ENCODE peak calls at places on chromosomes 1 and 21, in six cellular contexts. One of them, this sample, is unnamed.

GRCh38 chr1:46180082-46180616 is 3.9 kb upstream of the P3R3URF start:
- DNase-seq in left lung: peak
- DNase-seq in thoracic aorta: no peak
- DNase-seq in brain microvascular endothelial cell: no peak
- DNase-seq in fibroblast of pulmonary artery: no peak
- DNase-seq in psoas muscle: no peak
- DNase-seq in this sample: no peak

GRCh38 chr1:107009286-107009685 is 47.2 kb upstream of the PRMT6 start:
- DNase-seq in left lung: no peak
- DNase-seq in thoracic aorta: no peak
- DNase-seq in brain microvascular endothelial cell: no peak
- DNase-seq in fibroblast of pulmonary artery: no peak
- DNase-seq in psoas muscle: no peak
- DNase-seq in this sample: no peak

GRCh38 chr1:101284021-101284420 is 47.2 kb downstream of the S1PR1 start:
- DNase-seq in left lung: no peak
- DNase-seq in thoracic aorta: no peak
- DNase-seq in brain microvascular endothelial cell: no peak
- DNase-seq in fibroblast of pulmonary artery: no peak
- DNase-seq in psoas muscle: no peak
- DNase-seq in this sample: peak

GRCh38 chr1:117970251-117970650 is 40.7 kb downstream of the WDR3 start:
- DNase-seq in left lung: no peak
- DNase-seq in thoracic aorta: no peak
- DNase-seq in brain microvascular endothelial cell: no peak
- DNase-seq in fibroblast of pulmonary artery: no peak
- DNase-seq in psoas muscle: no peak
- DNase-seq in this sample: no peak

GRCh38 chr1:217907504-217907903 is 276.4 kb downstream of the SPATA17 start:
- DNase-seq in left lung: no peak
- DNase-seq in thoracic aorta: no peak
- DNase-seq in brain microvascular endothelial cell: no peak
- DNase-seq in fibroblast of pulmonary artery: peak
- DNase-seq in psoas muscle: no peak
- DNase-seq in this sample: no peak

GRCh38 chr21:46109251-46110221 is 11.6 kb downstream of the COL6A2 start:
- DNase-seq in left lung: peak
- DNase-seq in thoracic aorta: peak
- DNase-seq in brain microvascular endothelial cell: no peak
- DNase-seq in fibroblast of pulmonary artery: no peak
- DNase-seq in psoas muscle: no peak
- DNase-seq in this sample: peak

GRCh38 chr1:100344774-100345173 is 7.5 kb upstream of the CDC14A start:
- DNase-seq in left lung: no peak
- DNase-seq in thoracic aorta: no peak
- DNase-seq in brain microvascular endothelial cell: no peak
- DNase-seq in fibroblast of pulmonary artery: no peak
- DNase-seq in psoas muscle: no peak
- DNase-seq in this sample: no peak

GRCh38 chr21:38126677-38127271 is 130.0 kb upstream of the KCNJ15 start:
- DNase-seq in left lung: peak
- DNase-seq in thoracic aorta: no peak
- DNase-seq in brain microvascular endothelial cell: peak
- DNase-seq in fibroblast of pulmonary artery: peak
- DNase-seq in psoas muscle: peak
- DNase-seq in this sample: no peak

GRCh38 chr1:243850013-243850367 is at the start of gene AKT3:
- DNase-seq in left lung: no peak
- DNase-seq in thoracic aorta: peak
- DNase-seq in brain microvascular endothelial cell: no peak
- DNase-seq in fibroblast of pulmonary artery: no peak
- DNase-seq in psoas muscle: no peak
- DNase-seq in this sample: no peak

GRCh38 chr1:24112381-24113169 is 640 bp upstream of the MYOM3 start:
- DNase-seq in left lung: peak
- DNase-seq in thoracic aorta: peak
- DNase-seq in brain microvascular endothelial cell: peak
- DNase-seq in fibroblast of pulmonary artery: peak
- DNase-seq in psoas muscle: peak
- DNase-seq in this sample: peak

GRCh38 chr1:199687321-199687720 is 340.2 kb upstream of the NR5A2 start:
- DNase-seq in left lung: no peak
- DNase-seq in thoracic aorta: no peak
- DNase-seq in brain microvascular endothelial cell: peak
- DNase-seq in fibroblast of pulmonary artery: peak
- DNase-seq in psoas muscle: no peak
- DNase-seq in this sample: no peak

GRCh38 chr1:93615201-93616150 is 66.2 kb downstream of the BCAR3 start:
- DNase-seq in left lung: no peak
- DNase-seq in thoracic aorta: no peak
- DNase-seq in brain microvascular endothelial cell: peak
- DNase-seq in fibroblast of pulmonary artery: peak
- DNase-seq in psoas muscle: no peak
- DNase-seq in this sample: peak

GRCh38 chr1:29498126-29499100 is 262.1 kb downstream of the PTPRU start:
- DNase-seq in left lung: no peak
- DNase-seq in thoracic aorta: no peak
- DNase-seq in brain microvascular endothelial cell: no peak
- DNase-seq in fibroblast of pulmonary artery: no peak
- DNase-seq in psoas muscle: no peak
- DNase-seq in this sample: peak

GRCh38 chr1:226586650-226587443 is 38.3 kb downstream of the STUM start:
- DNase-seq in left lung: no peak
- DNase-seq in thoracic aorta: no peak
- DNase-seq in brain microvascular endothelial cell: no peak
- DNase-seq in fibroblast of pulmonary artery: no peak
- DNase-seq in psoas muscle: no peak
- DNase-seq in this sample: no peak

GRCh38 chr21:45471229-45472052 is 66.5 kb downstream of the COL18A1 start:
- DNase-seq in left lung: no peak
- DNase-seq in thoracic aorta: no peak
- DNase-seq in brain microvascular endothelial cell: peak
- DNase-seq in fibroblast of pulmonary artery: peak
- DNase-seq in psoas muscle: peak
- DNase-seq in this sample: no peak

GRCh38 chr1:10253149-10253548 is 42.8 kb downstream of the KIF1B start:
- DNase-seq in left lung: no peak
- DNase-seq in thoracic aorta: no peak
- DNase-seq in brain microvascular endothelial cell: no peak
- DNase-seq in fibroblast of pulmonary artery: no peak
- DNase-seq in psoas muscle: no peak
- DNase-seq in this sample: no peak

GRCh38 chr1:216119600-216119999 is 303.6 kb downstream of the USH2A start:
- DNase-seq in left lung: no peak
- DNase-seq in thoracic aorta: no peak
- DNase-seq in brain microvascular endothelial cell: peak
- DNase-seq in fibroblast of pulmonary artery: peak
- DNase-seq in psoas muscle: no peak
- DNase-seq in this sample: no peak

GRCh38 chr1:8345621-8346415 is 27.9 kb downstream of the SLC45A1 start:
- DNase-seq in left lung: no peak
- DNase-seq in thoracic aorta: no peak
- DNase-seq in brain microvascular endothelial cell: no peak
- DNase-seq in fibroblast of pulmonary artery: no peak
- DNase-seq in psoas muscle: no peak
- DNase-seq in this sample: no peak

GRCh38 chr1:212138441-212138840 is 102.9 kb downstream of the DTL start:
- DNase-seq in left lung: no peak
- DNase-seq in thoracic aorta: no peak
- DNase-seq in brain microvascular endothelial cell: no peak
- DNase-seq in fibroblast of pulmonary artery: no peak
- DNase-seq in psoas muscle: no peak
- DNase-seq in this sample: no peak
- TF ChIP-seq CTCF in left lung: no peak
- TF ChIP-seq CTCF in thoracic aorta: no peak
- TF ChIP-seq CTCF in brain microvascular endothelial cell: no peak
- TF ChIP-seq CTCF in fibroblast of pulmonary artery: no peak
- TF ChIP-seq CTCF in psoas muscle: no peak
- TF ChIP-seq CTCF in this sample: no peak

DNA sequence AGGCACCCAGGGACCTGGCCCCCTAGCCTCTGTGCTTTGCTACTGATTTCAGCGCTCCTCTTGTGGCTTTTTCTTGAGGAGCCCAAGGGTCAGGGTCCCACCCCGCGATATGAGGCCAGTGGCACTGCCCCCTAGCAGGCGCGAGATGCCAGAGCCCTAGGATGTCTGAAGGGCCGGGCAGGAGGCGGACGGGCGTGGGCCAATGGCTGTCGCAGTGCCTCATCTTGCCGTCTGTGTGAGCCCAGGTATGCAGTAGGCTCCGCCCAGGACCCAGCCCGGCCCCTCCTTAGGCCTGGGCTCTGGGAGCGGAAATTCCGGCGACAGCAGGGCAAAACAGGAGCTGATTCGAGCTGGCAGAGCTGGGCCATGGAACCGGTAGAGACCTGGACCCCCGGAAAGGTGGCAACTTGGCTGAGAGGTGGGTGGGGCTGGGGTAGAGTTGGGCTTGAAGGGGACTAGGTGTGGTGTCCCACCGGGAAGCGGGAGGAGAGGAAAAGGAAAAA is at the start of gene CNKSR1:
- DNase-seq in left lung: peak
- DNase-seq in thoracic aorta: no peak
- DNase-seq in brain microvascular endothelial cell: no peak
- DNase-seq in fibroblast of pulmonary artery: no peak
- DNase-seq in psoas muscle: no peak
- DNase-seq in this sample: no peak
- TF ChIP-seq CTCF in left lung: no peak
- TF ChIP-seq CTCF in thoracic aorta: no peak
- TF ChIP-seq CTCF in brain microvascular endothelial cell: no peak
- TF ChIP-seq CTCF in fibroblast of pulmonary artery: no peak
- TF ChIP-seq CTCF in psoas muscle: no peak
- TF ChIP-seq CTCF in this sample: no peak

GRCh38 chr1:185719021-185719420 is 15.2 kb upstream of the HMCN1 start:
- DNase-seq in left lung: peak
- DNase-seq in thoracic aorta: no peak
- DNase-seq in brain microvascular endothelial cell: peak
- DNase-seq in fibroblast of pulmonary artery: peak
- DNase-seq in psoas muscle: peak
- DNase-seq in this sample: no peak

GRCh38 chr1:185721553-185721952 is 12.6 kb upstream of the HMCN1 start:
- DNase-seq in left lung: no peak
- DNase-seq in thoracic aorta: no peak
- DNase-seq in brain microvascular endothelial cell: no peak
- DNase-seq in fibroblast of pulmonary artery: no peak
- DNase-seq in psoas muscle: no peak
- DNase-seq in this sample: no peak

GRCh38 chr1:185716095-185716494 is 18.1 kb upstream of the HMCN1 start:
- DNase-seq in left lung: no peak
- DNase-seq in thoracic aorta: no peak
- DNase-seq in brain microvascular endothelial cell: no peak
- DNase-seq in fibroblast of pulmonary artery: no peak
- DNase-seq in psoas muscle: no peak
- DNase-seq in this sample: no peak

DNA sequence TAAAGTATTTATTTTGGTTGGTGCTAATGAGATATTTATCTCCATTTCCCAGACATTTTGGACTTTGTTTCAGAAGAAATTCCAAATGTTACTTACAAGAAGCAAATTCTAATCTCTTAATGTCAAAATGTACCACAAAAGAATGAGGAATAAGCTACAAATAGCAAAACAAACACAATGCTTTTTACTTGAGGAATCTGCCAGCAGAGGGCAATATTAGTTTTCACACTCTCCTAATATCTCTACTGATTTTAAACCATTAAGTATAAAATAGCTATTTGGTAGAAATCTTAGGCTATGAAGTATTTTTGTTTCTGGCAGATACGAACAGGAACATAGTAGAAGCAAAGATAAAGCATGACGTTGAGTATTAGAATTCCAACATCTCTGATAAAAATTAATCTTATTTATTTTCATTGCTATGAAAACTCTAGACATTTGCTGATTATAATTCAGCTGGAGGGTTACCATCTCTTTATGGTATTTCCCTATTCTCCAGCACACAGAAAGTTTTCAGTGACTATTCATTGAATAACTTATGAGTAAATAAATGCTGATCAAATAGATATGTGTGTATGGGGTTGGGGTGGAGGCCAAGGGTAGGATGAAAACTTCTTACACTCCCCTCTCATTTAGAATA is 13.4 kb upstream of the HMCN1 start:
- DNase-seq in left lung: no peak
- DNase-seq in thoracic aorta: no peak
- DNase-seq in brain microvascular endothelial cell: peak
- DNase-seq in fibroblast of pulmonary artery: peak
- DNase-seq in psoas muscle: no peak
- DNase-seq in this sample: no peak
- TF ChIP-seq CTCF in left lung: peak
- TF ChIP-seq CTCF in thoracic aorta: peak
- TF ChIP-seq CTCF in brain microvascular endothelial cell: peak
- TF ChIP-seq CTCF in fibroblast of pulmonary artery: peak
- TF ChIP-seq CTCF in psoas muscle: peak
- TF ChIP-seq CTCF in this sample: no peak

GRCh38 chr21:17514124-17514481 is 1.3 kb downstream of the CXADR start:
- DNase-seq in left lung: no peak
- DNase-seq in thoracic aorta: no peak
- DNase-seq in brain microvascular endothelial cell: peak
- DNase-seq in fibroblast of pulmonary artery: peak
- DNase-seq in psoas muscle: no peak
- DNase-seq in this sample: no peak

GRCh38 chr21:17513214-17514123 is 626 bp downstream of the CXADR start:
- DNase-seq in left lung: peak
- DNase-seq in thoracic aorta: no peak
- DNase-seq in brain microvascular endothelial cell: peak
- DNase-seq in fibroblast of pulmonary artery: peak
- DNase-seq in psoas muscle: no peak
- DNase-seq in this sample: no peak

GRCh38 chr21:17506936-17507335 is 5.9 kb upstream of the CXADR start:
- DNase-seq in left lung: no peak
- DNase-seq in thoracic aorta: no peak
- DNase-seq in brain microvascular endothelial cell: no peak
- DNase-seq in fibroblast of pulmonary artery: no peak
- DNase-seq in psoas muscle: no peak
- DNase-seq in this sample: no peak

DNA sequence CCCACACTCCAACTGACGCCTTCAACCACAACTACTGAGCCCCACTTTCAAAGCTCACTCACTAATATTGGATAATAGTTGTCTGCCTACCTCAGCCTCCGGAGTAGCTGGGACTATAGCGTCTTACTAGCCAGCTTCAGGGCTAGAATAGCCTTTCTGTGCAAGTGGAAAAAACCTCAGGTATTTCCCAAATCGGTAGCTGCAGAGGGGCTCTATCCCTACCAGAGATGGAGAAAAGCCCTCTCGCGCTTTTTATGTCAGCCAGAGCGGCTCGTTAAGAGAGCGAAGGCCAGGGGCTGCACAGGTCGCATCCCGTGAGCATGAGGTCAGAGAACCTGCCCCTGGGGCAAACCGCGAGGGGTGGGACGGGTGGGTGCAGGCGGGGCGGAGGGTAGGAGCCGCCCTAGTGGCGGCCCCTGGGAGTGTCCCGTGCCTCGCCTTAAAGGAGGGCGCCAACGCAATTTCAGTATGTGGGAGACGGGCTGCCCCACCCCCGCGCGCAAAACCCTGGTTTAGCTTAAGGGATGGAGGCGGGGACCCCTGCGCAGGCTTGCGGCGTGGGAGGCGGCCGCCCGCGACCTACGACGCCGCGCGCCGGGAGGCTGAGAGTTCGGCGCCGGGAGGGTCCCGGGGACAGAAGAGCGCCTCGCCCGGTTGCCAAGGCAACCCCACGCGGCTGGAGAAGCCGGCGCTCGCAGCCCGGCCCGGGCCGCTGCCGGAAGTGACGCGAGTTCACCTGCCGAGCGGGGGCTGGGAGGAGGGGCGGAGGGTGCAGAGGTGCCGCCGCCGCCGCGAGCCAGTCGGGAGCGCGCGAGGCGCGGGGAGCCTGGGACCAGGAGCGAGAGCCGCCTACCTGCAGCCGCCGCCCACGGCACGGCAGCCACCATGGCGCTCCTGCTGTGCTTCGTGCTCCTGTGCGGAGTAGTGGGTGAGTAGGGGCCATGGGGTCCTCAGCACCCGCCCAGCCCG is at the start of gene CXADR:
- DNase-seq in left lung: peak
- DNase-seq in thoracic aorta: no peak
- DNase-seq in brain microvascular endothelial cell: no peak
- DNase-seq in fibroblast of pulmonary artery: peak
- DNase-seq in psoas muscle: peak
- DNase-seq in this sample: peak
- TF ChIP-seq CTCF in left lung: peak
- TF ChIP-seq CTCF in thoracic aorta: peak
- TF ChIP-seq CTCF in brain microvascular endothelial cell: peak
- TF ChIP-seq CTCF in fibroblast of pulmonary artery: peak
- TF ChIP-seq CTCF in psoas muscle: peak
- TF ChIP-seq CTCF in this sample: no peak

This sample was measured in natural killer cell.